ENCODE peak calls at places on chromosomes 16 and 17, in seven cellular contexts. One of them, this sample, is unnamed.

GRCh38 chr17:5693821-5694220 is 109.5 kb upstream of the NLRP1 start:
- DNase-seq in NB4: no peak
- DNase-seq in WTC11: no peak
- DNase-seq in A549: no peak
- DNase-seq in HCT116: no peak
- DNase-seq in H1: no peak
- DNase-seq in HepG2: no peak
- DNase-seq in this sample: no peak

GRCh38 chr17:61534414-61534813 is 56.6 kb downstream of the NACA2 start:
- DNase-seq in NB4: no peak
- DNase-seq in WTC11: no peak
- DNase-seq in A549: no peak
- DNase-seq in HCT116: no peak
- DNase-seq in H1: no peak
- DNase-seq in HepG2: no peak
- DNase-seq in this sample: no peak

GRCh38 chr17:79330696-79331095 is 256.1 kb downstream of the ENGASE start:
- DNase-seq in NB4: no peak
- DNase-seq in WTC11: no peak
- DNase-seq in A549: no peak
- DNase-seq in HCT116: no peak
- DNase-seq in H1: no peak
- DNase-seq in HepG2: no peak
- DNase-seq in this sample: no peak

GRCh38 chr17:72406501-72406900 is 285.7 kb downstream of the SOX9 start:
- DNase-seq in NB4: no peak
- DNase-seq in WTC11: no peak
- DNase-seq in A549: no peak
- DNase-seq in HCT116: no peak
- DNase-seq in H1: no peak
- DNase-seq in HepG2: no peak
- DNase-seq in this sample: no peak

GRCh38 chr16:24203675-24204074 is 52.5 kb upstream of the CACNG3 start:
- DNase-seq in NB4: no peak
- DNase-seq in WTC11: no peak
- DNase-seq in A549: no peak
- DNase-seq in HCT116: no peak
- DNase-seq in H1: no peak
- DNase-seq in HepG2: no peak
- DNase-seq in this sample: no peak

GRCh38 chr16:29011851-29012250 is 27.0 kb downstream of the LAT start:
- DNase-seq in NB4: no peak
- DNase-seq in WTC11: no peak
- DNase-seq in A549: no peak
- DNase-seq in HCT116: no peak
- DNase-seq in H1: no peak
- DNase-seq in HepG2: no peak
- DNase-seq in this sample: no peak

GRCh38 chr16:30738984-30739951 is 9.0 kb upstream of the PHKG2 start:
- DNase-seq in NB4: no peak
- DNase-seq in WTC11: no peak
- DNase-seq in A549: no peak
- DNase-seq in HCT116: no peak
- DNase-seq in H1: no peak
- DNase-seq in HepG2: no peak
- DNase-seq in this sample: no peak

GRCh38 chr17:78184311-78184710 is 2.5 kb downstream of the TK1 start:
- DNase-seq in NB4: no peak
- DNase-seq in WTC11: no peak
- DNase-seq in A549: no peak
- DNase-seq in HCT116: no peak
- DNase-seq in H1: no peak
- DNase-seq in HepG2: no peak
- DNase-seq in this sample: no peak

GRCh38 chr17:17146791-17147406 is 59.2 kb downstream of the PLD6 start:
- DNase-seq in NB4: peak
- DNase-seq in WTC11: peak
- DNase-seq in A549: peak
- DNase-seq in HCT116: peak
- DNase-seq in H1: peak
- DNase-seq in HepG2: peak
- DNase-seq in this sample: no peak

GRCh38 chr17:51434434-51435170 is 174.3 kb downstream of the UTP18 start:
- DNase-seq in NB4: peak
- DNase-seq in WTC11: no peak
- DNase-seq in A549: peak
- DNase-seq in HCT116: peak
- DNase-seq in H1: no peak
- DNase-seq in HepG2: no peak
- DNase-seq in this sample: no peak

GRCh38 chr16:24639769-24640168 is 89.7 kb upstream of the TNRC6A start:
- DNase-seq in NB4: no peak
- DNase-seq in WTC11: no peak
- DNase-seq in A549: no peak
- DNase-seq in HCT116: no peak
- DNase-seq in H1: no peak
- DNase-seq in HepG2: no peak
- DNase-seq in this sample: no peak

GRCh38 chr17:78185981-78186688 is 717 bp downstream of the TK1 start:
- DNase-seq in NB4: peak
- DNase-seq in WTC11: no peak
- DNase-seq in A549: peak
- DNase-seq in HCT116: no peak
- DNase-seq in H1: no peak
- DNase-seq in HepG2: no peak
- DNase-seq in this sample: peak

GRCh38 chr17:40035162-40035559 is 19.0 kb downstream of the MED24 start:
- DNase-seq in NB4: peak
- DNase-seq in WTC11: peak
- DNase-seq in A549: peak
- DNase-seq in HCT116: no peak
- DNase-seq in H1: peak
- DNase-seq in HepG2: no peak
- DNase-seq in this sample: peak

GRCh38 chr16:11624205-11624604 is 37.5 kb upstream of the LITAF start:
- DNase-seq in NB4: no peak
- DNase-seq in WTC11: no peak
- DNase-seq in A549: no peak
- DNase-seq in HCT116: no peak
- DNase-seq in H1: no peak
- DNase-seq in HepG2: no peak
- DNase-seq in this sample: no peak

GRCh38 chr17:8862213-8863056 is 5.0 kb downstream of the PIK3R6 start:
- DNase-seq in NB4: no peak
- DNase-seq in WTC11: no peak
- DNase-seq in A549: no peak
- DNase-seq in HCT116: no peak
- DNase-seq in H1: no peak
- DNase-seq in HepG2: no peak
- DNase-seq in this sample: no peak

GRCh38 chr17:77836557-77837041 is 121.9 kb upstream of the TNRC6C start:
- DNase-seq in NB4: peak
- DNase-seq in WTC11: no peak
- DNase-seq in A549: peak
- DNase-seq in HCT116: peak
- DNase-seq in H1: no peak
- DNase-seq in HepG2: no peak
- DNase-seq in this sample: no peak

GRCh38 chr17:77233127-77233526 is 92.4 kb downstream of the SEC14L1 start:
- DNase-seq in NB4: no peak
- DNase-seq in WTC11: no peak
- DNase-seq in A549: no peak
- DNase-seq in HCT116: no peak
- DNase-seq in H1: no peak
- DNase-seq in HepG2: no peak
- DNase-seq in this sample: no peak

GRCh38 chr16:17368951-17369350 is 101.8 kb downstream of the XYLT1 start:
- DNase-seq in NB4: no peak
- DNase-seq in WTC11: no peak
- DNase-seq in A549: no peak
- DNase-seq in HCT116: no peak
- DNase-seq in H1: no peak
- DNase-seq in HepG2: no peak
- DNase-seq in this sample: no peak

GRCh38 chr17:73533127-73533526 is 111.1 kb downstream of the SDK2 start:
- DNase-seq in NB4: no peak
- DNase-seq in WTC11: no peak
- DNase-seq in A549: no peak
- DNase-seq in HCT116: no peak
- DNase-seq in H1: no peak
- DNase-seq in HepG2: no peak
- DNase-seq in this sample: peak

GRCh38 chr17:74165811-74166365 is 37.6 kb upstream of the RPL38 start:
- DNase-seq in NB4: no peak
- DNase-seq in WTC11: no peak
- DNase-seq in A549: no peak
- DNase-seq in HCT116: no peak
- DNase-seq in H1: no peak
- DNase-seq in HepG2: no peak
- DNase-seq in this sample: no peak

GRCh38 chr16:27723711-27724490 is 174.0 kb downstream of the KATNIP start:
- DNase-seq in NB4: no peak
- DNase-seq in WTC11: no peak
- DNase-seq in A549: no peak
- DNase-seq in HCT116: no peak
- DNase-seq in H1: no peak
- DNase-seq in HepG2: no peak
- DNase-seq in this sample: no peak

GRCh38 chr17:81409190-81409935 is 14.1 kb downstream of the BAHCC1 start:
- DNase-seq in NB4: no peak
- DNase-seq in WTC11: peak
- DNase-seq in A549: peak
- DNase-seq in HCT116: no peak
- DNase-seq in H1: no peak
- DNase-seq in HepG2: no peak
- DNase-seq in this sample: peak

GRCh38 chr17:45894022-45894784 is at the start of gene MAPT:
- DNase-seq in NB4: peak
- DNase-seq in WTC11: peak
- DNase-seq in A549: peak
- DNase-seq in HCT116: peak
- DNase-seq in H1: peak
- DNase-seq in HepG2: peak
- DNase-seq in this sample: peak
- TF ChIP-seq MAX in NB4: peak
- TF ChIP-seq MAX in WTC11: peak
- TF ChIP-seq MAX in A549: peak
- TF ChIP-seq MAX in HCT116: peak
- TF ChIP-seq MAX in H1: peak
- TF ChIP-seq MAX in HepG2: peak
- TF ChIP-seq MAX in this sample: peak

DNA sequence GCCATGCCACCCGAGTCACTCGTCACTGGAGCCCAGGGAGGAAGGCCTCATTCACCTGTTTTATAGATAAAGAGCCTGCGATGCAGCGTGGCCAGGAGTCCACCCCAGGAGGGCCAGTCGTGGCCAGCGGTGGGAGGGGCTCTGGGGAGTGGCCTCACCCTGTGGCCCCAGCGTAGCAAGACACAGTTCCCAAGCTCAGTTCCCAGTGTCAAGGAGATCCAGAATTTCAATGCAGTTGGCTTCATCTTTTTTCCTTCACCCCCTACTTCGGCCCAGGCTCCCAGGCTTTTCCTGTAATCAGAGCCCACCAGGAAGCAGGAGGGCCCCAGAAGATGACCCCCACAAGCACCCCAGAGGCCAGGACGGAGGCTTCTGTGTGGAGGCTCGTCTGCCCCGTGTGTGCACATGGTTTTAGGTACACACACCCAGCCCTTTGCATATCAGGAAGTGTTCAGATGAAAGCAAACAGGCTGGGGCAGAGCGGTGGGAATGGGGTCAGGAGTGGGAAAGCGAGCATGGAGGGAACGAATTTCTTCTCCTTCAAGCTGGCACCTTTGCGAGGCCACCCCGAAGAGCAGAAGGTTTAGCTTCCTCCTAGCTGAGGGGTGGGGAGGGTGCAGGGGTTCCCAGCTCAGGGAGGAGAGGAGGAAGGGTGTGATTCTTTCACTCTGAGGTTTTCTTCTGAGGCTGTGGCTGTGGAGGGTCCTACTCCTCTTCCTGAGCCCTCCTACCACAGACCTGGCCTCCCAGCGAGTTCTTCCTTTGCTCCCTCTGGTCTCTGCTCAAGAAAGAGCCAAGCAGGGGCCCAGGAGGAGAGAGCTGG is 83.7 kb downstream of the ABR start:
- DNase-seq in NB4: peak
- DNase-seq in WTC11: no peak
- DNase-seq in A549: no peak
- DNase-seq in HCT116: no peak
- DNase-seq in H1: no peak
- DNase-seq in HepG2: no peak
- DNase-seq in this sample: no peak
- TF ChIP-seq MAX in NB4: peak
- TF ChIP-seq MAX in WTC11: no peak
- TF ChIP-seq MAX in A549: no peak
- TF ChIP-seq MAX in HCT116: no peak
- TF ChIP-seq MAX in H1: no peak
- TF ChIP-seq MAX in HepG2: no peak
- TF ChIP-seq MAX in this sample: no peak

DNA sequence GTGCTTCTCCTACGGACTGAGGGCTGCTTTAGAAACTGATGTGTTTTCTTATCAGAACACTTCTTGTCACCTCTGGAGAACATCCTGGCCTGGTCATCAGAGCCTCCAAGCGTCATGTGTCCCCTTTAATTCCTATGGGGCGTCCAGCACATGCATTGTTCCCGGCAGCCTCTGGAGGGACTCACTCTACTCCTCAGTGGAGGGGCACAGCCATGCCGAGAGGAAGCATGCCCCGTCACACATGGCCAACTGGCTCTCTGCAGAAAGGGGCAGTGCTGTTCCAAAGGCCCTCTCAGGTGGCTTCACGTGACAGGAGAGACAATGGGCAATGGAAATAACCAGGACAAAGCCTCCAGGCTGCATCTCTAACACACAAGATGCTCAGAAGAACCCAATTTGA is 31.8 kb downstream of the CDRT15L2 start:
- DNase-seq in NB4: no peak
- DNase-seq in WTC11: peak
- DNase-seq in A549: no peak
- DNase-seq in HCT116: no peak
- DNase-seq in H1: no peak
- DNase-seq in HepG2: no peak
- DNase-seq in this sample: peak
- TF ChIP-seq MAX in NB4: no peak
- TF ChIP-seq MAX in WTC11: no peak
- TF ChIP-seq MAX in A549: no peak
- TF ChIP-seq MAX in HCT116: no peak
- TF ChIP-seq MAX in H1: no peak
- TF ChIP-seq MAX in HepG2: no peak
- TF ChIP-seq MAX in this sample: no peak

GRCh38 chr16:89863741-89864391 is 9.5 kb upstream of the TCF25 start:
- DNase-seq in NB4: peak
- DNase-seq in WTC11: no peak
- DNase-seq in A549: no peak
- DNase-seq in HCT116: no peak
- DNase-seq in H1: no peak
- DNase-seq in HepG2: no peak
- DNase-seq in this sample: no peak
- TF ChIP-seq MAX in NB4: no peak
- TF ChIP-seq MAX in WTC11: no peak
- TF ChIP-seq MAX in A549: no peak
- TF ChIP-seq MAX in HCT116: no peak
- TF ChIP-seq MAX in H1: no peak
- TF ChIP-seq MAX in HepG2: no peak
- TF ChIP-seq MAX in this sample: no peak

This sample was measured in SK-N-SH.